ENCODE peak calls at places on chromosomes 13 and 19, in five cellular contexts. One of them, this sample, is unnamed.

GRCh38 chr19:7953060-7953459 is 9.6 kb upstream of the TIMM44 start:
- DNase-seq in T-helper 17 cell: no peak
- DNase-seq in psoas muscle: no peak
- DNase-seq in heart right ventricle: no peak
- DNase-seq in mesendoderm: peak; percentile 31
- DNase-seq in this sample: no peak

GRCh38 chr13:110913322-110913721 is 1.5 kb downstream of the ANKRD10 start:
- DNase-seq in heart right ventricle: no peak
- DNase-seq in psoas muscle: no peak
- DNase-seq in mesendoderm: peak; percentile 21
- DNase-seq in T-helper 17 cell: no peak
- DNase-seq in this sample: no peak

GRCh38 chr19:4774136-4774535 is 17.4 kb upstream of the FEM1A start:
- DNase-seq in mesendoderm: no peak
- DNase-seq in psoas muscle: no peak
- DNase-seq in T-helper 17 cell: no peak
- DNase-seq in heart right ventricle: no peak
- DNase-seq in this sample: no peak

GRCh38 chr13:45162821-45163220 is 38.0 kb downstream of the KCTD4 start:
- DNase-seq in T-helper 17 cell: no peak
- DNase-seq in mesendoderm: no peak
- DNase-seq in psoas muscle: no peak
- DNase-seq in heart right ventricle: no peak
- DNase-seq in this sample: no peak

GRCh38 chr13:34657716-34658115 is 284.4 kb upstream of the NBEA start:
- DNase-seq in T-helper 17 cell: no peak
- DNase-seq in mesendoderm: no peak
- DNase-seq in heart right ventricle: no peak
- DNase-seq in psoas muscle: no peak
- DNase-seq in this sample: no peak

GRCh38 chr19:5678071-5678682 is 2.1 kb downstream of the MICOS13 start:
- DNase-seq in heart right ventricle: no peak
- DNase-seq in psoas muscle: no peak
- DNase-seq in T-helper 17 cell: no peak
- DNase-seq in mesendoderm: no peak
- DNase-seq in this sample: no peak

GRCh38 chr13:110576736-110577476 is 15.4 kb upstream of the RAB20 start:
- DNase-seq in psoas muscle: no peak
- DNase-seq in heart right ventricle: no peak
- DNase-seq in mesendoderm: no peak
- DNase-seq in T-helper 17 cell: no peak
- DNase-seq in this sample: no peak

GRCh38 chr19:3636506-3636905 is 9.9 kb upstream of the CACTIN start:
- DNase-seq in T-helper 17 cell: no peak
- DNase-seq in heart right ventricle: no peak
- DNase-seq in psoas muscle: no peak
- DNase-seq in mesendoderm: no peak
- DNase-seq in this sample: no peak

GRCh38 chr13:106480511-106480910 is 55.0 kb downstream of the EFNB2 start:
- DNase-seq in T-helper 17 cell: no peak
- DNase-seq in heart right ventricle: no peak
- DNase-seq in mesendoderm: no peak
- DNase-seq in psoas muscle: no peak
- DNase-seq in this sample: no peak

GRCh38 chr13:51453308-51453958 is 597 bp upstream of the INTS6 start:
- DNase-seq in psoas muscle: peak; percentile 85
- DNase-seq in mesendoderm: no peak
- DNase-seq in heart right ventricle: peak; percentile 85
- DNase-seq in T-helper 17 cell: peak; percentile 75
- DNase-seq in this sample: no peak

GRCh38 chr19:52941941-52942370 is 18.7 kb upstream of the ZNF888 start:
- DNase-seq in psoas muscle: peak; percentile 42
- DNase-seq in heart right ventricle: peak; percentile 22
- DNase-seq in T-helper 17 cell: no peak
- DNase-seq in mesendoderm: peak; percentile 63
- DNase-seq in this sample: peak; percentile 33

GRCh38 chr19:19418548-19419260 is 13.2 kb downstream of the GATAD2A start:
- DNase-seq in heart right ventricle: no peak
- DNase-seq in T-helper 17 cell: no peak
- DNase-seq in mesendoderm: no peak
- DNase-seq in psoas muscle: no peak
- DNase-seq in this sample: no peak

GRCh38 chr13:98677398-98677797 is 75.1 kb downstream of the SLC15A1 start:
- DNase-seq in psoas muscle: no peak
- DNase-seq in mesendoderm: no peak
- DNase-seq in T-helper 17 cell: no peak
- DNase-seq in heart right ventricle: no peak
- DNase-seq in this sample: no peak

GRCh38 chr19:18453269-18454024 is 15.5 kb upstream of the ISYNA1 start:
- DNase-seq in psoas muscle: no peak
- DNase-seq in mesendoderm: no peak
- DNase-seq in heart right ventricle: no peak
- DNase-seq in T-helper 17 cell: no peak
- DNase-seq in this sample: no peak

GRCh38 chr13:59364508-59365187 is 799.1 kb downstream of the DIAPH3 start:
- DNase-seq in T-helper 17 cell: no peak
- DNase-seq in heart right ventricle: no peak
- DNase-seq in psoas muscle: no peak
- DNase-seq in mesendoderm: peak; percentile 55
- DNase-seq in this sample: no peak